ENCODE peak calls at places on chromosome 20, in ten cellular contexts. M is effector memory CD4-positive, alpha-beta T cell; Z is adrenal gland; X is mesendoderm; P is ovary; R is CD8-positive, alpha-beta memory T cell; I is heart right ventricle; L is MM.1S; Q is body of pancreas; V is SJSA1. S is an unnamed sample.

GRCh38 chr20:45117581-45117980 is 2.6 kb upstream of the WFDC5 start:
- DNase-seq in M (no peak), Z (no peak), X (no peak), P (no peak), R (no peak), I (no peak), L (peak), Q (no peak), V (no peak), S (no peak)

GRCh38 chr20:52847029-52847660 is 125.0 kb upstream of the TSHZ2 start:
- DNase-seq in M (no peak), Z (no peak), X (peak), P (no peak), R (no peak), I (no peak), L (no peak), Q (no peak), V (peak), S (no peak)

GRCh38 chr20:47817573-47817972 is 32.3 kb upstream of the SULF2 start:
- DNase-seq in M (no peak), Z (no peak), X (no peak), P (no peak), R (no peak), I (no peak), L (no peak), Q (no peak), V (no peak), S (no peak)

GRCh38 chr20:22074635-22075034 is 369.2 kb downstream of the PAX1 start:
- DNase-seq in M (no peak), Z (no peak), X (no peak), P (no peak), R (no peak), I (no peak), L (no peak), Q (no peak), V (no peak), S (no peak)

GRCh38 chr20:57159193-57159851 is 107.1 kb downstream of the BMP7 start:
- DNase-seq in M (no peak), Z (no peak), X (no peak), P (no peak), R (no peak), I (no peak), L (no peak), Q (no peak), V (no peak), S (no peak)

GRCh38 chr20:23659989-23660837 is 22.5 kb upstream of the CST3 start:
- DNase-seq in M (no peak), Z (no peak), X (no peak), P (no peak), R (no peak), I (peak), L (no peak), Q (no peak), V (no peak), S (no peak)

GRCh38 chr20:622161-622560 is 12.1 kb upstream of the TCF15 start:
- DNase-seq in M (no peak), Z (no peak), X (no peak), P (no peak), R (no peak), I (no peak), L (no peak), Q (no peak), V (no peak), S (no peak)

GRCh38 chr20:51600016-51600420 is 57.5 kb upstream of the NFATC2 start:
- DNase-seq in M (no peak), Z (no peak), X (peak), P (no peak), R (no peak), I (no peak), L (no peak), Q (no peak), V (no peak), S (no peak)

GRCh38 chr20:19812696-19813095 is 54.6 kb downstream of the RIN2 start:
- DNase-seq in M (no peak), Z (no peak), X (no peak), P (no peak), R (no peak), I (no peak), L (peak), Q (no peak), V (no peak), S (no peak)

GRCh38 chr20:57928181-57928967 is 218.6 kb upstream of the PMEPA1 start:
- DNase-seq in M (no peak), Z (no peak), X (peak), P (no peak), R (no peak), I (no peak), L (no peak), Q (no peak), V (peak), S (no peak)

GRCh38 chr20:38764563-38765355 is 16.5 kb downstream of the ACTR5 start:
- DNase-seq in M (no peak), Z (peak), X (peak), P (no peak), R (no peak), I (no peak), L (no peak), Q (peak), V (peak), S (no peak)
- H3K27ac ChIP-seq in M (no peak), Z (peak), X (no peak), P (no peak), R (no peak), I (no peak), L (no peak), Q (no peak), V (no peak), S (no peak)

GRCh38 chr20:32762754-32763201 is 593 bp downstream of the DNMT3B start:
- DNase-seq in M (no peak), Z (no peak), X (peak), P (no peak), R (no peak), I (no peak), L (peak), Q (peak), V (no peak), S (no peak)

GRCh38 chr20:32764000-32764960 is 2.1 kb downstream of the DNMT3B start:
- DNase-seq in M (no peak), Z (no peak), X (peak), P (no peak), R (peak), I (no peak), L (no peak), Q (no peak), V (no peak), S (no peak)

GRCh38 chr20:32761831-32762753 is at the start of gene DNMT3B:
- DNase-seq in M (peak), Z (peak), X (peak), P (peak), R (peak), I (peak), L (peak), Q (peak), V (peak), S (peak)

GRCh38 chr20:32761417-32761830 is 761 bp upstream of the DNMT3B start:
- DNase-seq in M (no peak), Z (no peak), X (no peak), P (no peak), R (no peak), I (no peak), L (no peak), Q (no peak), V (no peak), S (no peak)

DNA sequence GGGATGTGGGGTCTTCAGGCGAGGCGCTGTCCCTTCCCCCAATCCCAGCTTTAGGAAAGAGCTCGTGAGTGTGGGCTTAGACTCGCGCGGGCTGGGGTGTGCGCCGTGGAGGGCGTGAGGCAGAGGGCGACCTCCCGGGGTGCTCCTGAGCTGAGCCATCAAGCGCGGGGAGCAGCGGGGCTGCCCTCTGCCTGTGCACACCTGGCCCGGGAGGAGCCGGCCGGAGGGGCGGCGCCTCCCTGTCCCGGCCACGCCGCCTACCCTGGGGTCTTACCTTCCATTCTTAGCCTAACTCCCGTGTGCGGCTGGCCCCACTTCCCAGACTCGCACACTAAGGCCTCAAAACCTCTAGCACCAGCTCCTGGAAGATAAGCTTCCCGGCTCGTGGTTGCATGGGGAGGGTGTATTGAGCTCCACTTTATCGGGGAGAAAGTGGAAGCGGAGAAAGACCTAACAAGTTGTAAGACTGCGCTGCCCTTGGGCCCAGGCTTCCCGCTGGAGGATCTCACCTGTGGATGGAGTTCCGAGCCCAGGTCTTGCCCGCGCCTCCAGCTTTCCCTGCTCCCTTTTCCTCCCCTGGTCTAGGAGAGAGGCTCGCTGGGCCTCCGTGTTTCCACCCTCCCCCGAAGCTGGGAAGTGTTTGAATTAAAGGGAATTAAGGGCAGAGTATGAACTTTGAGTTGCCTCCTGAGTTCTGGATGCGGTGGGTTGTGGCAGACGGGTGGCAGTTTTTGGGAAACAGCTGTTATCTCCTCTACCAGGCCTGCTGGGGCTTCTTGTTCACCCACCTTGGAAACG is 1.2 kb downstream of the DNMT3B start:
- DNase-seq in M (no peak), Z (no peak), X (peak), P (no peak), R (no peak), I (no peak), L (peak), Q (peak), V (no peak), S (no peak)
- H3K4me3 ChIP-seq in M (peak), Z (peak), X (peak), P (peak), R (peak), I (peak), L (peak), Q (peak), V (peak), S (peak)

DNA sequence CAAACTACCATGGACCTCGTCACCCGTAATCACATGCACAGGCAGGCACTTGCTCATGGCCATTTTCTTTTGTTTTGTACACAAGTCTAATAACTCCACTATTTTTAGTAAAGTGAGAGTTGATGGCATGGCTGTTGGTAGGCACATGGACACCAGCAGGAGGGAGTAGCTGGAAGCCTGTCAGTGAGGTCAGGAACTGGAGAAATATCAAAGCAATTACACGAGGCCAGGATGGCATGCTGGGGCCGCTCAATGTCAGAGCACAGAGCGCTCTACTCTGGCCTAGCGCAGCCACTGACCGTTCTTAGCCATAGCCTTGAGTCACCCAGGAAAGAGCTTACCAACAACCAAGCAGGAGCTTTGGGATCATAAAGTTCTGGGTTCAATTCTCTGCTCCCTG is 36.1 kb upstream of the GTSF1L start:
- DNase-seq in M (no peak), Z (no peak), X (no peak), P (no peak), R (no peak), I (no peak), L (no peak), Q (no peak), V (no peak), S (no peak)
- H3K27ac ChIP-seq in M (no peak), Z (no peak), X (no peak), P (no peak), R (no peak), I (no peak), L (no peak), Q (no peak), V (no peak), S (no peak)

DNA sequence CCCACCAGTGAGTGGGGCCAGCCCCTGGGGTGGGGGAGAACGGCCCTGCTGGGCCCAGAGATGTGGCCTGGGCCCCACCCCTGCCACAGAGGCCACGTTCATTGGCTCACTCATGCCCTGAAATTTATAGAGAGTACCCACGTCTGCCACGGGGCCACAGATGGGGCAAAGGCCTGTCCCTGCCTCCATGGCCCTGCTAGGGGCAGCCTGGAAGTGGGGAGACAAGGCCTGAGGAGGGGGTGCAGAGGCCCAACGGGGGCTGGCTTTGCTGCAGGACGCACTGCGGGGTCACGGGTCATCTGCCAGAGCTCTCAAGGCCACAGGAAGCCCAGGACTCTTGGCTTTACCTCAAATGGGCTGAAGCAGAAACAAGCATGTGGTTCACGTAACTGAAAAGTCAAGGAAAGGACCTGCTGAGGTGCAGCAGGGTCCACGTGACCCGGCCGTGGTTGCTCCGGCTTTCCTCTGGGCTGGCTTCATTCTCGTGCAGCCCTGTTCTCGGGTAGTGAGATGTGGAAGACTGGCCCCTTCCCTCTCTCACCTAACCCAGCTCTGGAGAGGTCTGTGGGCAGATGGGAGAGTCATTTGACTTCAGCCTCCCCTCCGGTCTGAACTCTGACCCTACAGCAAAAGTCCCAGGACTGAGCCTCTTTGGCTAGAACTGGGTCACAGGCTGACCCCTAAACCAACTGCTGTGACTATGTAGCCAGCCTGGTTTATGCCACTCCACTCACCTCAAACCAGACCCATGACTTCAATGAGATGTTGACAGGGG is 1.1 kb upstream of the OSBPL2 start:
- DNase-seq in M (no peak), Z (peak), X (no peak), P (no peak), R (no peak), I (no peak), L (no peak), Q (no peak), V (no peak), S (peak)
- H3K4me3 ChIP-seq in M (no peak), Z (no peak), X (no peak), P (no peak), R (peak), I (no peak), L (peak), Q (no peak), V (no peak), S (no peak)

GRCh38 chr20:5080384-5080877 is 39.3 kb downstream of the PCNA start:
- DNase-seq in M (no peak), Z (peak), X (no peak), P (peak), R (no peak), I (peak), L (peak), Q (peak), V (no peak), S (no peak)

GRCh38 chr20:5077761-5078387 is 41.9 kb downstream of the PCNA start:
- DNase-seq in M (no peak), Z (no peak), X (no peak), P (no peak), R (no peak), I (no peak), L (no peak), Q (no peak), V (no peak), S (no peak)

GRCh38 chr20:5081196-5081595 is 38.6 kb downstream of the PCNA start:
- DNase-seq in M (no peak), Z (no peak), X (no peak), P (no peak), R (no peak), I (no peak), L (no peak), Q (no peak), V (no peak), S (no peak)

GRCh38 chr20:5074050-5074674 is 45.6 kb downstream of the PCNA start:
- DNase-seq in M (no peak), Z (no peak), X (no peak), P (no peak), R (no peak), I (no peak), L (peak), Q (no peak), V (no peak), S (no peak)

DNA sequence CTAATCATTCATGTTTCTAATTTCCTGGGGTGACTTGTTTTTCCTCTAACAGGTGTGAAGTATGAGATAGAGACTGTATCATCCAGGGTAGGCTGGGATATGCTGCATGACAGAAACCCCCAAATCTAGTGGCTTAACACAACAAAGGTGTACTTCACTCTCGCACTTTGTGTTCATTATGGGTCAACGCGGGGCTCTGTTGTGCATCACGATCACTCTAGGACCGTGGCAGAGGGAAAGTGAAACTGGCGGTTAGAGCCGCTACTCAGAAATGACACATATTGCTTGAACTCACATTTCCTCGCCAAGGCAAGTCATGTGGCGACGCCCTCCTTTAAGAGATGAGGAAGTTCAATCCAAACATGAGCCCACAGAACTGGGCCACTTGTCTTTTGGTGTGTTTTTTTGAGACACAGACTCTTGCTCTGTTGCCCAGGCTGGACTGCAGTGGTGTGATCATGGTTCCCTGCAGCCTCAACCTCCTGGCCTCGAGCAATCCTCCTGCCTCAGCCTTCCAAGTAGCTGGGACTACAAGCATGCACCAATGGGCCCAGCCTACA is 41.3 kb downstream of the PCNA start:
- DNase-seq in M (peak), Z (peak), X (no peak), P (peak), R (peak), I (peak), L (peak), Q (peak), V (peak), S (peak)
- H3K27ac ChIP-seq in M (peak), Z (peak), X (no peak), P (no peak), R (peak), I (peak), L (peak), Q (no peak), V (peak), S (peak)

GRCh38 chr20:35653430-35653734 is 11.3 kb downstream of the CPNE1 start:
- DNase-seq in M (no peak), Z (no peak), X (no peak), P (no peak), R (no peak), I (no peak), L (no peak), Q (no peak), V (no peak), S (no peak)
- H3K4me3 ChIP-seq in M (no peak), Z (no peak), X (no peak), P (no peak), R (no peak), I (no peak), L (no peak), Q (no peak), V (no peak), S (no peak)

DNA sequence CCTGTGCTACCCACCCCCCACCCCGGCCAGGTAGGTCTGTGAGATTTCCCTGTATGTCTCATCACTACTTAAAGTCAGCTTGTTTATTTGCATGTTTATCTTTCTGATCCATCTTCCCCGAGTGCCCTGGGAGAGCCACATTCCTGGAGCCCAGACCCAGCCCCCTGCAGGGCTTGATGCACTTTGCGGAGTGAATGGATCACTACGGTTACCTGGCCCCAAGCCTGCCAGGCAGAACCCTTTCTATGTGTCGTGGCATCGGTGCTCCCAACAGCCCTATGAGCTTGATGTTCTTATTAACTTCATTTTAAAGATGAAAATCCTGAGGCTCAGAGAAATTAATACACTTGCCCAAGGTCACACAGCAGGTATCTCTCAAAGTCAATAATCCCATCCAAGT is 13.6 kb upstream of the SLCO4A1 start:
- DNase-seq in M (no peak), Z (no peak), X (peak), P (no peak), R (no peak), I (no peak), L (no peak), Q (no peak), V (peak), S (no peak)
- H3K27ac ChIP-seq in M (no peak), Z (no peak), X (no peak), P (no peak), R (no peak), I (no peak), L (no peak), Q (no peak), V (peak), S (no peak)

DNA sequence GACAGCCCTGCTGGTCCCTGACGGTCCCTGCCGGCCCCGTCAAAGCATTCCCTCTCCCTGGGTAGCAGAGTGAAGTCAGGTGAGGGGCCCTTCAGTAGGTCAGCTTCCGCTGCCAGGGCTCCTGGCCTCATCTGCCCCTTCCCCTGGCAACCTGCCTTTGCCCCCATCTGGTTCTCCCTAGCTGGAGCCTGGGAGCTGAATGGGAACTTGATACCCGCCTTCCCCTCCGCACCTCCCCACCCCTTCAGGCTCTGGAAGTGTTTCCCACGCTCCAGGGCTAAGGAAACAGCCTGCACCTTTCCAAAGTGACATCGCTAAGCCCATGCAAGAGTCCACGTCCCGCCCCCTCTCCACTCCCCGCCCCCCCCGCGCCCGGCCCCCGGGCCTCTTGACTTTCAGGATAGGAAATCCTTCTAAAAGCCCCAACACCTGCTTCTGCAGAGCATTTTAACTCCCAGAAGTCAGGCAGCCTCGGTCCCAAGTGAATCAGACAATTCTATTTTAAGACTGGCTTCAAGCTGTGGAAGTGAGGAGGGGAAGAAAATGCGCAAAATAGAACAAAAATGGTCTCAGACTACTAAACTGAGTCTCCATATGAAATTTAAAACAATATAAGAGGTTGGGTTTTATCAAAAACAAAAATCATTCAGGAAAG is 53.4 kb downstream of the ISM1 start:
- DNase-seq in M (no peak), Z (no peak), X (peak), P (no peak), R (no peak), I (peak), L (no peak), Q (no peak), V (no peak), S (no peak)
- H3K4me3 ChIP-seq in M (no peak), Z (no peak), X (no peak), P (no peak), R (no peak), I (no peak), L (no peak), Q (no peak), V (no peak), S (no peak)